ENCODE peak calls at places on chromosomes 2 and 18, in ten cellular contexts. W, Q, Z, C, B, M, E, P, Y and I are unnamed samples.

GRCh38 chr2:63124209-63124608 is 73.6 kb downstream of the OTX1 start:
- DNase-seq in M (no peak), Z (no peak), W (no peak), Q (no peak), P (no peak), Y (no peak), B (no peak), E (no peak), C (no peak), I (no peak)

GRCh38 chr2:119190726-119191125 is 32.2 kb upstream of the C1QL2 start:
- DNase-seq in M (no peak), W (no peak), Q (no peak), C (no peak), Z (no peak), P (no peak), E (no peak), B (no peak), Y (no peak), I (no peak)

GRCh38 chr18:39149211-39149806 is 1583.7 kb upstream of the CELF4 start:
- DNase-seq in P (no peak), Z (no peak), C (no peak), B (no peak), W (no peak), E (no peak), Q (no peak), M (no peak), Y (no peak), I (no peak)

GRCh38 chr18:76956648-76957047 is 134.3 kb downstream of the ZNF236 start:
- DNase-seq in E (no peak), Z (no peak), W (no peak), Q (no peak), C (no peak), M (no peak), P (no peak), Y (no peak), B (no peak), I (no peak)

GRCh38 chr2:140436956-140437355 is 1656.8 kb upstream of the NXPH2 start:
- DNase-seq in Q (no peak), C (no peak), P (no peak), B (no peak), M (no peak), E (no peak), Y (no peak), W (no peak), Z (no peak), I (no peak)

GRCh38 chr2:74269667-74270066 is 71.3 kb downstream of the MTHFD2 start:
- DNase-seq in C (no peak), Q (no peak), E (no peak), B (no peak), W (no peak), M (no peak), Z (no peak), P (no peak), Y (no peak), I (no peak)

GRCh38 chr2:119826370-119826961 is 66.7 kb downstream of the PTPN4 start:
- DNase-seq in Y (peak), Z (no peak), W (no peak), P (no peak), C (peak), E (no peak), Q (no peak), B (peak), M (peak), I (peak)

GRCh38 chr2:41726364-41726763 is 321.5 kb upstream of the PKDCC start:
- DNase-seq in Z (no peak), P (no peak), E (no peak), W (no peak), Y (no peak), B (no peak), M (no peak), Q (no peak), C (no peak), I (no peak)

GRCh38 chr18:42446195-42446594 is 491.2 kb downstream of the PIK3C3 start:
- DNase-seq in E (no peak), M (no peak), P (no peak), W (no peak), Z (no peak), C (no peak), Y (no peak), Q (no peak), B (no peak), I (no peak)

GRCh38 chr2:10062931-10063365 is 17.3 kb downstream of the CYS1 start:
- DNase-seq in P (no peak), E (no peak), M (no peak), Y (no peak), Z (no peak), W (no peak), C (no peak), Q (no peak), B (no peak), I (no peak)

GRCh38 chr2:112821142-112821541 is 15.4 kb downstream of the IL1B start:
- DNase-seq in B (peak), Z (no peak), E (no peak), Y (no peak), Q (no peak), P (no peak), C (peak), W (no peak), M (no peak), I (no peak)

GRCh38 chr2:48693645-48694044 is 61.9 kb downstream of the LHCGR start:
- DNase-seq in M (no peak), Z (no peak), B (no peak), P (no peak), C (no peak), E (no peak), Y (no peak), Q (no peak), W (no peak), I (no peak)

GRCh38 chr18:59453468-59453961 is 94.5 kb upstream of the LMAN1 start:
- DNase-seq in Z (no peak), P (no peak), W (no peak), E (no peak), B (no peak), M (no peak), Y (no peak), Q (no peak), C (no peak), I (no peak)

GRCh38 chr2:241272722-241273551 is 42.5 kb downstream of the HDLBP start:
- DNase-seq in B (peak), W (peak), M (peak), C (peak), P (no peak), Q (peak), E (peak), Y (no peak), Z (peak), I (peak)

GRCh38 chr2:113233593-113234550 is 44.8 kb downstream of the PAX8 start:
- DNase-seq in E (no peak), Q (no peak), Z (peak), M (no peak), C (no peak), Y (peak), P (no peak), B (peak), W (no peak), I (peak)

GRCh38 chr2:85913854-85914524 is 25.2 kb upstream of the ST3GAL5 start:
- DNase-seq in Y (peak), P (no peak), M (no peak), W (no peak), C (no peak), Z (no peak), B (no peak), Q (no peak), E (no peak), I (no peak)

GRCh38 chr18:8800445-8800844 is 95.1 kb downstream of the MTCL1 start:
- DNase-seq in M (peak), C (no peak), P (no peak), Z (peak), E (no peak), W (no peak), Q (peak), Y (peak), B (no peak), I (no peak)